ENCODE peak calls at places on chromosomes 5 and 9, in eight cellular contexts. L is activated effector memory CD4-positive, alpha-beta T cell treated with Interleukin-2 at 50 U/mL for 16 hours; Q is activated T-cell treated with anti-CD3 and anti-CD28 coated beads for 48 hours; G is Right ventricle myocardium superior; D is NCI-H510A treated with DMSO at 0.1 percent for 48 hours; N is aorta; P is Daoy; W is stimulated activated CD4-positive, alpha-beta T cell treated with anti-CD3 and anti-CD28 coated beads, Interleukin-1b, Interleukin-23, amount 100 ng/mL, for 1 hour. B is an unnamed sample.

GRCh38 chr5:95620870-95621838 is 1.3 kb downstream of the GPR150 start:
- DNase-seq in L (peak; percentile 47), Q (peak; percentile 47), G (peak; percentile 55), D (peak; percentile 25), N (peak; percentile 81), P (peak; percentile 37), W (no peak), B (no peak)

GRCh38 chr5:154395407-154396106 is 50.2 kb upstream of the SAP30L start:
- DNase-seq in L (no peak), Q (no peak), G (no peak), D (peak; percentile 24), N (no peak), P (peak; percentile 53), W (no peak), B (no peak)

GRCh38 chr9:105842023-105842644 is 147.8 kb downstream of the TMEM38B start:
- DNase-seq in L (no peak), Q (no peak), G (no peak), D (peak; percentile 10), N (no peak), P (peak; percentile 23), W (no peak), B (no peak)

GRCh38 chr5:174678107-174678506 is 46.3 kb upstream of the MSX2 start:
- DNase-seq in L (no peak), Q (no peak), G (no peak), D (no peak), N (no peak), P (no peak), W (no peak), B (no peak)

GRCh38 chr5:159061186-159061796 is 38.4 kb downstream of the EBF1 start:
- DNase-seq in L (no peak), Q (no peak), G (peak; percentile 66), D (no peak), N (peak; percentile 92), P (peak; percentile 83), W (no peak), B (no peak)

GRCh38 chr5:108681079-108681921 is 66.4 kb upstream of the FER start:
- DNase-seq in L (no peak), Q (no peak), G (no peak), D (peak; percentile 47), N (no peak), P (peak; percentile 59), W (no peak), B (no peak)

GRCh38 chr5:175443514-175444059 is 395 bp downstream of the DRD1 start:
- DNase-seq in L (no peak), Q (no peak), G (no peak), D (no peak), N (peak; percentile 77), P (no peak), W (no peak), B (no peak)

GRCh38 chr5:170429014-170429413 is 39.8 kb upstream of the KCNMB1 start:
- DNase-seq in L (no peak), Q (no peak), G (no peak), D (no peak), N (no peak), P (peak; percentile 15), W (no peak), B (no peak)

GRCh38 chr5:111364992-111365391 is 140.8 kb downstream of the CAMK4 start:
- DNase-seq in L (no peak), Q (no peak), G (no peak), D (no peak), N (no peak), P (no peak), W (no peak), B (no peak)

GRCh38 chr9:89850153-89850552 is 245.3 kb downstream of the GADD45G start:
- DNase-seq in L (no peak), Q (no peak), G (no peak), D (no peak), N (no peak), P (no peak), W (no peak), B (no peak)

GRCh38 chr5:109825450-109825849 is 135.7 kb downstream of the MAN2A1 start:
- DNase-seq in L (no peak), Q (no peak), G (no peak), D (no peak), N (no peak), P (no peak), W (no peak), B (no peak)

GRCh38 chr5:139061274-139061673 is 136.9 kb downstream of the SIL1 start:
- DNase-seq in L (no peak), Q (no peak), G (peak; percentile 65), D (no peak), N (peak; percentile 86), P (peak; percentile 49), W (no peak), B (no peak)

GRCh38 chr9:70091103-70091502 is 47.5 kb downstream of the MAMDC2 start:
- DNase-seq in L (no peak), Q (no peak), G (no peak), D (no peak), N (no peak), P (no peak), W (no peak), B (no peak)

GRCh38 chr9:95055851-95056551 is 261.5 kb downstream of the FANCC start:
- DNase-seq in L (no peak), Q (no peak), G (no peak), D (peak; percentile 8), N (no peak), P (peak; percentile 36), W (no peak), B (no peak)

B was measured in occipital lobe.